ENCODE peak calls at places on chromosome 11, in five cellular contexts. K is stomach, T is IMR-90, H is right atrium auricular region, G is HCT116. M is an unnamed sample.

GRCh38 chr11:5004429-5005274 is 10.0 kb downstream of the OR51L1 start:
- DNase-seq in G (peak; percentile 36), H (no peak), K (peak; percentile 72), T (peak; percentile 61), M (no peak)

GRCh38 chr11:73240190-73240781 is 22.2 kb downstream of the P2RY2 start:
- DNase-seq in H (peak; percentile 70), K (no peak), G (no peak), T (peak; percentile 72), M (no peak)

GRCh38 chr11:67368621-67369020 is 4.8 kb downstream of the CLCF1 start:
- DNase-seq in H (no peak), T (no peak), K (no peak), G (no peak), M (no peak)

GRCh38 chr11:67303132-67303988 is at the start of gene SSH3:
- DNase-seq in K (peak; percentile 91), G (peak; percentile 42), T (peak; percentile 34), H (no peak), M (peak; percentile 40)

GRCh38 chr11:20608938-20609337 is 9.5 kb downstream of the SLC6A5 start:
- DNase-seq in K (no peak), H (no peak), G (no peak), T (no peak), M (no peak)

GRCh38 chr11:13152736-13153541 is 124.7 kb upstream of the BMAL1 start:
- DNase-seq in G (no peak), T (peak; percentile 42), H (no peak), K (no peak), M (no peak)

GRCh38 chr11:76623171-76623883 is 47.2 kb downstream of the LRRC32 start:
- DNase-seq in T (peak; percentile 72), K (no peak), H (peak; percentile 56), G (no peak), M (no peak)

GRCh38 chr11:116696381-116696941 is 76.3 kb downstream of the BUD13 start:
- DNase-seq in K (peak; percentile 9), G (no peak), H (peak; percentile 42), T (no peak), M (no peak)

GRCh38 chr11:102564110-102564509 is 33.6 kb upstream of the MMP7 start:
- DNase-seq in H (no peak), T (peak; percentile 88), G (peak; percentile 74), K (no peak), M (no peak)

GRCh38 chr11:72683782-72684200 is 9.6 kb upstream of the PDE2A start:
- DNase-seq in K (peak; percentile 68), G (no peak), T (peak; percentile 19), H (peak; percentile 78), M (peak; percentile 55)

GRCh38 chr11:62337682-62338181 is 484 bp downstream of the ASRGL1 start:
- DNase-seq in H (no peak), G (no peak), K (peak; percentile 38), T (no peak), M (peak; percentile 2)

GRCh38 chr11:76339217-76339616 is 41.7 kb downstream of the THAP12 start:
- DNase-seq in K (no peak), G (no peak), H (peak; percentile 84), T (no peak), M (no peak)

GRCh38 chr11:82995754-82996398 is 75.8 kb downstream of the RAB30 start:
- DNase-seq in K (no peak), G (no peak), T (no peak), H (no peak), M (no peak)

GRCh38 chr11:47414685-47415070 is 6.3 kb downstream of the SLC39A13 start:
- DNase-seq in G (no peak), H (no peak), T (no peak), K (no peak), M (no peak)

GRCh38 chr11:126352163-126352562 is 3.3 kb upstream of the ST3GAL4 start:
- DNase-seq in K (no peak), G (no peak), H (no peak), T (no peak), M (no peak)

GRCh38 chr11:10514713-10515112 is 26.3 kb downstream of the RNF141 start:
- DNase-seq in T (peak; percentile 14), K (no peak), H (no peak), G (no peak), M (no peak)

GRCh38 chr11:10514210-10514609 is 26.8 kb downstream of the RNF141 start:
- DNase-seq in H (no peak), G (no peak), K (no peak), T (peak; percentile 49), M (no peak)

GRCh38 chr11:10506013-10506370 is 35.0 kb downstream of the RNF141 start:
- DNase-seq in T (no peak), H (no peak), K (no peak), G (no peak), M (no peak)

GRCh38 chr11:10515418-10515817 is 25.6 kb downstream of the RNF141 start:
- DNase-seq in G (no peak), K (no peak), H (no peak), T (no peak), M (no peak)

DNA sequence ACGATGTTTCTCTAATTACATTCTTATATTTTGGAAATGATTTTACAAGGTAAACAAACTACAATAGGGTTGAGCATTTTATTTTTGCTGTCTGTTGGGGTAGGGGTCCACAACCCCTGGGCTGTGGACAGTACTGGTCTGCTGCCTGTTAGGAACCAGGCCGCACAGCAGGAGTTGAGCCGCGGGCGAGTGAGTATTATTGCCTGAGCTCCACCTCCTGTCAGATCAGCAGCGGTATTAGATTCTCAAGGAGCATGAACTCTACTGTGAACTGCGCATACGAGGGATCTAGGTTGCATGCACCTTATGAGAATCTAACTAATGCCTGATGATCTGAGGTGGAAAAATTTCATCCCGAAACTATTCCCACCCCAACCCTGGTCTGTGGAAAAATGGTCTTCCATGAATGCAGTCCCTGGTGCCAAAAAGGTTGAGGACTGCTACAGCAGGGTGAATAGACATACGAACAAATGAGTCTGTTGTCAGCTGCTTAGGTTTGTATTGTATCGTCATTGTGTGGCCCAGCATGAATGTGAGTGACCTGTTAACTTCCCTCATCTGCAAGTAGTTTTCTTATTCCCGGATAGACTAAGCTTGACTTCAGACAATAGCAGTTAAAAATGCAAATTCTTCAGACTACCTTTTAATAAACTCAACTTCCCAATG is 29.8 kb downstream of the RNF141 start:
- DNase-seq in H (no peak), G (no peak), K (no peak), T (no peak), M (no peak)
- TF ChIP-seq CTCF in H (no peak), G (no peak), K (no peak), T (no peak), M (no peak)

GRCh38 chr11:71109186-71109585 is 143.2 kb downstream of the SHANK2 start:
- DNase-seq in T (no peak), G (no peak), K (no peak), H (no peak), M (no peak)
- H3K4me1 ChIP-seq in T (no peaks in the 10 kb centered on the region), G (no peaks in the 10 kb centered on the region), K (no peaks in the 10 kb centered on the region), H (no peaks in the 10 kb centered on the region), M (no peaks in the 10 kb centered on the region)

GRCh38 chr11:74639533-74639932 is 47.2 kb downstream of the POLD3 start:
- DNase-seq in K (no peak), H (no peak), T (no peak), G (no peak), M (no peak)
- H3K36me3 ChIP-seq in K (peaks cover 70% of the 10 kb centered on the region), H (peaks cover 19% of the 10 kb centered on the region), T (peaks cover 15% of the 10 kb centered on the region), G (peaks cover 5% of the 10 kb centered on the region), M (peaks cover 11% of the 10 kb centered on the region)

GRCh38 chr11:27705873-27706820 is 5.9 kb upstream of the BDNF start:
- DNase-seq in H (no peak), T (peak; percentile 64), G (no peak), K (no peak), M (no peak)
- TF ChIP-seq CTCF in H (peak; percentile 68), T (peak; percentile 48), G (peak; percentile 90), K (no peak), M (peak; percentile 27)

GRCh38 chr11:25562417-25562816 is 769.5 kb upstream of the ANO3 start:
- DNase-seq in H (peak; percentile 58), G (no peak), T (no peak), K (no peak), M (no peak)
- H3K4me1 ChIP-seq in H (no peaks in the 10 kb centered on the region), G (no peaks in the 10 kb centered on the region), T (no peaks in the 10 kb centered on the region), K (no peaks in the 10 kb centered on the region), M (no peaks in the 10 kb centered on the region)

M was measured in CD8-positive, alpha-beta T cell.